ENCODE peak calls at places on chromosomes 11 and 22, in four cellular contexts. F is AG04450, H is GM12865, K is GM10248. U is an unnamed sample.

GRCh38 chr11:43845816-43846215 is 34.8 kb upstream of the ALKBH3 start:
- DNase-seq in F (no peak), H (no peak), K (no peak), U (no peak)

GRCh38 chr11:86740628-86741488 is 59.5 kb upstream of the PRSS23 start:
- DNase-seq in F (peak), H (no peak), K (no peak), U (no peak)

GRCh38 chr11:116932182-116932581 is 94.8 kb upstream of the APOA1 start:
- DNase-seq in F (no peak), H (no peak), K (no peak), U (no peak)

GRCh38 chr11:13278620-13279486 is 1.3 kb downstream of the BMAL1 start:
- DNase-seq in F (no peak), H (no peak), K (no peak), U (peak)

GRCh38 chr22:23218867-23219251 is 38.5 kb downstream of the BCR start:
- DNase-seq in F (no peak), H (peak), K (no peak), U (peak)

GRCh38 chr11:4654635-4655335 is 11.0 kb downstream of the OR51E1 start:
- DNase-seq in F (no peak), H (no peak), K (no peak), U (no peak)

GRCh38 chr11:69321877-69322350 is 28.0 kb downstream of the MYEOV start:
- DNase-seq in F (peak), H (no peak), K (no peak), U (no peak)

GRCh38 chr11:33500331-33500730 is 200.3 kb downstream of the C11orf91 start:
- DNase-seq in F (no peak), H (no peak), K (no peak), U (no peak)

GRCh38 chr22:27217154-27217553 is 559.8 kb downstream of the MIAT start:
- DNase-seq in F (no peak), H (no peak), K (no peak), U (no peak)

GRCh38 chr11:60844045-60844869 is 2.3 kb downstream of the CCDC86 start:
- DNase-seq in F (no peak), H (no peak), K (no peak), U (no peak)

GRCh38 chr11:86047275-86047991 is 21.5 kb downstream of the PICALM start:
- DNase-seq in F (no peak), H (peak), K (no peak), U (no peak)

GRCh38 chr11:48001438-48002021 is 21.2 kb downstream of the PTPRJ start:
- DNase-seq in F (peak), H (peak), K (no peak), U (no peak)

GRCh38 chr11:65867284-65868071 is 5.1 kb downstream of the EFEMP2 start:
- DNase-seq in F (no peak), H (no peak), K (no peak), U (peak)

GRCh38 chr11:61923166-61924015 is 6.0 kb upstream of the RAB3IL1 start:
- DNase-seq in F (peak), H (no peak), K (peak), U (peak)

GRCh38 chr11:33912405-33913361 is 20.8 kb upstream of the LMO2 start:
- DNase-seq in F (peak), H (peak), K (peak), U (no peak)

GRCh38 chr11:106234794-106235193 is 157.3 kb downstream of the AASDHPPT start:
- DNase-seq in F (no peak), H (no peak), K (no peak), U (no peak)

GRCh38 chr11:13302440-13302958 is 24.9 kb downstream of the BMAL1 start:
- DNase-seq in F (no peak), H (no peak), K (no peak), U (no peak)

GRCh38 chr11:13140028-13140870 is 131.1 kb downstream of the RASSF10 start:
- DNase-seq in F (no peak), H (peak), K (peak), U (no peak)

GRCh38 chr11:119626910-119627305 is 102.1 kb downstream of the NECTIN1 start:
- DNase-seq in F (no peak), H (no peak), K (no peak), U (no peak)

GRCh38 chr11:94742645-94743044 is 25.5 kb upstream of the AMOTL1 start:
- DNase-seq in F (no peak), H (no peak), K (no peak), U (no peak)

GRCh38 chr11:73538381-73538872 is 59.5 kb downstream of the FAM168A start:
- DNase-seq in F (no peak), H (peak), K (peak), U (no peak)

GRCh38 chr11:84558085-84558905 is 1068.8 kb downstream of the DLG2 start:
- DNase-seq in F (peak), H (peak), K (peak), U (peak)

GRCh38 chr11:94964934-94965333 is 8.4 kb downstream of the CWC15 start:
- DNase-seq in F (no peak), H (no peak), K (no peak), U (no peak)

GRCh38 chr22:49066619-49067018 is 761.1 kb downstream of the BRD1 start:
- DNase-seq in F (no peak), H (no peak), K (no peak), U (no peak)

DNA sequence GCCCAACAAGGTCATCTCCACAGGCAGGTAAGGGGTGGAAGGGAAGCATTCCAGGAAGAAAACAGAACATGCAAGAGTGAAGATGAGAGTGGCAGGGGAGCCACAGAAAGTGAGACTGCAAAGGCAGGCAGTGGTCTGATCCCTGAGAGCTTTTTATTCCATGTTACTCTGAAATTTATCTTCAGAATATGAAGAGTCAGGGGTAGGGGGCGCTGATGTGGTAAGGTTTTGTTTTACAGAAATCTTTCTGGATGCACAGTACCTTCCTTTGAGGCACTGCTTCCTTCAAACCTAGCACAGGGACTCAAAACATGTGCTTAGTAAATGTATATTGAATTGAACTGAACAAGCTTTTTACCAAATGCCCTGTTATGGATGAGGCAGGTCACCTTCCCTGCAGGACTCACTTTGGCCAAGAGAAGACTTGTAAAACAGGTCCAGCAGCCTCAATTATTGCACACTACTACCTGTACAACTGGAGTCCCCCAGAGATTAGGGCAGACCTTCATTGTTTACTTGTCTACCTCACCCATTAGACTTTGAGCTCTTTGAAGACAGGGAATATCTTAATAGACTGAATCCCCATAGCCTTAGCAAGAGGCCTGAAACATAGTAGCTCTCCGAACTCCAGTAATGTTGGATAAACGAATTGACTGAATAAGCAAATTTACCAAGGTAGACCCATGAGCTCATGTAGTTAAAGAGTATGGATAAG is 2.2 kb downstream of the PAK1 start:
- DNase-seq in F (no peak), H (peak), K (no peak), U (peak)
- TF ChIP-seq CTCF in F (peak), H (no peak), K (peak), U (peak)

DNA sequence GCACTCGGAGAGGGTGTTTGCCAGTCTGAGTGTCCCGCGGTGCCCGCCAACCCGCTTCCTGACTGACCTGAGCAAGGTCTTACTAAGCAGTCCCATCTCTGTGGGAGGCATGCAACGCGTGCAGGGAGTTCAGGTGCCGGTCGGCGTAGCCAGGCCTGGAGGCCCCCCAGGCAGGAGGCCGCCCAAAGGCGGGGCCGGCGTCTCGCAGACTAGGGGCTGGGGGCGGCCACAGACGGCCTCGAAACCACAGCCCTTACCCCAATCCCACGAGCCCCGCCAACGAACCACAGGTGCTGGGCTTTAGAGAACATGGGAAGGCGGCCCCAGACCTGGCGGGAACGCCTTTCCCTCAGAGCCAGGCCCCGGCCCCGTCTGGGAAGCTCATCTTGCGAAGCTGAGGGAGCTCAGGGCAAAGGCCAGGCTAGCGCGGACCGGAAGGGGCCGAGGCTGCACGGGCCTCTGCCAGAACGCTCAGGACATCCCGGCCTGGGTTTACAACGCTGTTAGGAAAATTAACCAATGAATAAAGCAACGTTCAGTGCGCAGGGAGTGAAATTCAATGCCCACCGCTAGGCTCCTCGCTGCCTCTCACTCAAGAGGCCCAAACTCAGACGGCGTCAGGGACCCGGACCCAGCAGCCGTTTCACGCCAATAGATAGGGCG is 2.1 kb upstream of the MTFP1 start:
- DNase-seq in F (no peak), H (peak), K (no peak), U (peak)
- TF ChIP-seq CTCF in F (peak), H (no peak), K (no peak), U (no peak)

DNA sequence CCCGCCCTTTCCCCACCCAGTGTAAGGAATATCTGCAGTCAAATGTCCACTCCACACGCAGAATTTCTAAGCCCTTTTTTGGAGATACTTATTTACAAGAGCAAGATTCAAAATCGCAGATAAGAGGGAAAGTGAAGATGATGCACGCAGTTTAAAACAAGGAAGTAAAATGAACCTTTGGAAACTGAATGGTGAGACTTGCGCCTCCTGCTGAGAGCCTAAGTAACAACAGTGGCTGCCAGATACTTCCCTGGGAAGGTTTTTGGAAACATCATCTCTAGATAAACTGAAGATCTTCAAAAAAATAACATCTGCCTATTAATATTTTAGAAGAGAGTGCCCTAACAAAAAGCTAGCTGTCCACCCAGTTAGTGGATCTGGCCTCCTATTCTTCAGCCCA is 963.1 kb upstream of the FAT3 start:
- DNase-seq in F (no peak), H (no peak), K (no peak), U (no peak)
- TF ChIP-seq CTCF in F (no peak), H (peak), K (no peak), U (peak)

DNA sequence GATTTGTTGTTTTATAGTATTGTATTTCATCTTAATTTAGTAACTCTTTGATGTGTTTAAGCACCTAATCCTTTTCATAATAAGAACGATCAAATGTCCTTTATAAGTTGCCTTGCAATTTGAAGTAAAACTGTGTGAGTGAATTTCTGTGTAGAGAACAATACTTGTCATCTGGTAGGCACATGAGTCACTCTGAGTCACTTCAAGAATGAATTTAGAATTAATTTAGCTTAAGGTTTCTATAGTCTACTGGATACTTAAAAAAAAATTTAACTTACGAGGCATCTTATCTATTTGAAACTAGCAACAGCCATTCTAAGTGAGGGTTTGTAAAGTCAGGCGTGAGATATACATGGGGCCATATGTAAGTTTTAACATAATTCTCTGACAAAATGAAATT is 85.0 kb downstream of the C22orf31 start:
- DNase-seq in F (peak), H (peak), K (no peak), U (no peak)
- TF ChIP-seq CTCF in F (no peak), H (no peak), K (no peak), U (no peak)

DNA sequence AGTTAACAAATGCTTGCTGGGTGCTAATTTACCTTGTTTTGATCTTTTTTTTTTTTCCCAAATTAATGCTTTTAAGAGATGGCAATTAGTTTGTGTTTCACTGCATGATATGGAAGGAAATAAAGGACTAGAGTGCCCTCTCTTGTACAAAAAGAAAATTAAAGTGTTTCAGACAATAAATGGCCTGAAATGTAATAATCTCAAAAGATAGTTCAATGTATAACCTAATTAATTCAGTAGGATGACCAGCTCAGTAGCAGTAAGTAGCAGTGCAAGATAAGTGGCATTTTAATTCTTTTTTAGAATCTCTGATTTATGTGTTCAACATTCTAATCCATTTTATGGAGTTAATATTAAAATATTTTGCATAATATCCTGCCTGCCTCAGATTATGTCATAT is 39.9 kb upstream of the MYO18B start:
- DNase-seq in F (no peak), H (peak), K (peak), U (no peak)
- TF ChIP-seq CTCF in F (peak), H (peak), K (peak), U (no peak)

DNA sequence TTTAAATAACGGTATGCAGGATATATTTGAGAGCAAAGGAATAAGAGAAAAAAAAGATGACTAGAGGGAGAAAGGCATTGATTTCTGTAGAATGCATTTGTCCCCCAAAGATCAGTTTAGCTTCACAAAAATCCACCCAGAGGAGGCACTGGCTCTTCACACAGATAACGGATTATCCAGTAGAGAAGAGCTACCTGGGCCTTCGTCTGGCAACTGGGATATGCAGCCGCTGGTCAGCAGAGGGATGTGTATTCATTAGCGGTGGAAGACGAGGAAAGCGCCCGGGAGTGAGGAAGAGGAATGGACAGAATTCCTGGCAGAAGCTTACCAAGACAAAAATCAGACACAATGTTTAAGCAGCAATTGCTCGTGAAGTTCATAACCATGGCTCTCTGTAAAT is 5.6 kb upstream of the WT1 start:
- DNase-seq in F (no peak), H (no peak), K (no peak), U (no peak)
- TF ChIP-seq CTCF in F (no peak), H (no peak), K (no peak), U (no peak)

GRCh38 chr22:17754233-17754925 is 19.9 kb downstream of the BID start:
- DNase-seq in F (no peak), H (peak), K (no peak), U (no peak)
- TF ChIP-seq CTCF in F (peak), H (peak), K (peak), U (no peak)

U was measured in glutamatergic neuron.